ENCODE peak calls at places on chromosome 2, in four cellular contexts. E is activated naive CD4-positive, alpha-beta T cell; C is NCI-H1092 treated with DMSO at 0.1 percent for 48 hours; X is NCI-H1694. S is an unnamed sample.

GRCh38 chr2:105803773-105804172 is 59.1 kb downstream of the NCK2 start:
- DNase-seq in C (peak; percentile 79), E (no peak), X (no peak), S (no peak)

GRCh38 chr2:212135739-212136138 is 402.9 kb downstream of the ERBB4 start:
- DNase-seq in E (no peak), X (peak; percentile 97), C (peak; percentile 86), S (peak; percentile 99)

GRCh38 chr2:155947069-155947468 is 385.5 kb downstream of the NR4A2 start:
- DNase-seq in X (no peak), E (no peak), C (no peak), S (no peak)

GRCh38 chr2:39587641-39588040 is 78.1 kb upstream of the TMEM178A start:
- DNase-seq in C (no peak), E (no peak), X (no peak), S (no peak)

GRCh38 chr2:167264380-167264779 is 376.1 kb downstream of the XIRP2 start:
- DNase-seq in C (peak; percentile 1), E (no peak), X (no peak), S (peak; percentile 61)

GRCh38 chr2:7517122-7517487 is 599.9 kb downstream of the RNF144A start:
- DNase-seq in E (no peak), X (no peak), C (no peak), S (no peak)

GRCh38 chr2:17583166-17583565 is 42.7 kb downstream of the VSNL1 start:
- DNase-seq in X (no peak), E (no peak), C (no peak), S (peak; percentile 98)

GRCh38 chr2:209473930-209474419 is 50.1 kb downstream of the MAP2 start:
- DNase-seq in C (no peak), X (no peak), E (no peak), S (no peak)

GRCh38 chr2:82023710-82024109 is 1719.2 kb upstream of the LRRTM1 start:
- DNase-seq in X (no peak), C (no peak), E (no peak), S (no peak)

GRCh38 chr2:33022989-33023731 is 76.4 kb downstream of the LTBP1 start:
- DNase-seq in E (no peak), C (no peak), X (no peak), S (no peak)

GRCh38 chr2:85390941-85391669 is 19.1 kb downstream of the CAPG start:
- DNase-seq in X (peak; percentile 52), C (peak; percentile 6), E (peak; percentile 78), S (peak; percentile 37)

S was measured in cerebellar cortex.